ENCODE peak calls at places on chromosomes 11 and 22, in five cellular contexts. J is tibial nerve, T is mammary epithelial cell, Q is AG09309, U is IMR-90. G is an unnamed sample.
A peak's percentile ranks its signal among the peaks of the same experiment; 100 is the strongest.

GRCh38 chr11:95849087-95849825 is 59.0 kb downstream of the CEP57 start:
- DNase-seq in J (peak; percentile 64), T (peak; percentile 67), Q (no peak), U (peak; percentile 82), G (peak; percentile 79)

GRCh38 chr11:36488096-36488495 is 22.0 kb downstream of the TRAF6 start:
- DNase-seq in J (no peak), T (no peak), Q (no peak), U (no peak), G (no peak)

GRCh38 chr11:129259950-129260349 is 67.8 kb upstream of the ARHGAP32 start:
- DNase-seq in J (no peak), T (no peak), Q (no peak), U (no peak), G (no peak)

GRCh38 chr11:64018310-64018709 is 17.4 kb upstream of the FLRT1 start:
- DNase-seq in J (no peak), T (no peak), Q (no peak), U (no peak), G (no peak)

GRCh38 chr11:92340839-92341238 is 116.2 kb downstream of the FAT3 start:
- DNase-seq in J (no peak), T (peak; percentile 20), Q (no peak), U (peak; percentile 2), G (no peak)

GRCh38 chr22:41563051-41563711 is 2.4 kb downstream of the CSDC2 start:
- DNase-seq in J (no peak), T (peak; percentile 30), Q (no peak), U (peak; percentile 85), G (peak; percentile 78)

GRCh38 chr11:95443386-95443785 is 212.4 kb upstream of the SESN3 start:
- DNase-seq in J (no peak), T (no peak), Q (no peak), U (no peak), G (no peak)

GRCh38 chr11:118230088-118230487 is 5.3 kb upstream of the JAML start:
- DNase-seq in J (no peak), T (no peak), Q (no peak), U (no peak), G (no peak)

GRCh38 chr22:46681010-46681409 is 57.0 kb downstream of the CERK start:
- DNase-seq in J (no peak), T (no peak), Q (no peak), U (no peak), G (no peak)

GRCh38 chr11:64358907-64359711 is at the start of gene RPS6KA4:
- DNase-seq in J (peak; percentile 14), T (peak; percentile 71), Q (no peak), U (peak; percentile 58), G (no peak)

GRCh38 chr11:2991477-2992233 is 474 bp downstream of the NAP1L4 start:
- DNase-seq in J (no peak), T (peak; percentile 60), Q (no peak), U (peak; percentile 20), G (no peak)

GRCh38 chr11:132186699-132187098 is 816.3 kb downstream of the NTM start:
- DNase-seq in J (no peak), T (no peak), Q (no peak), U (no peak), G (no peak)

GRCh38 chr11:115665345-115665901 is 161.2 kb upstream of the CADM1 start:
- DNase-seq in J (no peak), T (no peak), Q (no peak), U (no peak), G (no peak)

GRCh38 chr11:103541186-103541795 is 432.1 kb downstream of the DYNC2H1 start:
- DNase-seq in J (no peak), T (peak; percentile 85), Q (no peak), U (no peak), G (no peak)

GRCh38 chr11:19676508-19677379 is 35.9 kb upstream of the NAV2 start:
- DNase-seq in J (no peak), T (no peak), Q (no peak), U (no peak), G (no peak)

GRCh38 chr11:27612932-27613669 is 87.2 kb downstream of the BDNF start:
- DNase-seq in J (no peak), T (no peak), Q (no peak), U (no peak), G (no peak)

GRCh38 chr11:97683733-97684132 is 1293.9 kb downstream of the JRKL start:
- DNase-seq in J (no peak), T (peak; percentile 56), Q (no peak), U (no peak), G (no peak)

GRCh38 chr22:50220603-50221409 is 20.0 kb downstream of the SELENOO start:
- DNase-seq in J (no peak), T (no peak), Q (no peak), U (no peak), G (no peak)

GRCh38 chr11:116969694-116970093 is 128.5 kb downstream of the SIK3 start:
- DNase-seq in J (no peak), T (no peak), Q (no peak), U (no peak), G (no peak)

GRCh38 chr22:19430890-19431541 is 517 bp downstream of the HIRA start:
- DNase-seq in J (no peak), T (peak; percentile 31), Q (no peak), U (peak; percentile 19), G (no peak)

GRCh38 chr11:399731-400211 is 5.8 kb downstream of the PKP3 start:
- DNase-seq in J (no peak), T (no peak), Q (no peak), U (no peak), G (no peak)

GRCh38 chr11:94139421-94139820 is 10.8 kb downstream of the PANX1 start:
- DNase-seq in J (no peak), T (no peak), Q (no peak), U (no peak), G (no peak)

GRCh38 chr11:133968300-133968699 is 11.5 kb upstream of the IGSF9B start:
- DNase-seq in J (no peak), T (no peak), Q (no peak), U (no peak), G (no peak)

GRCh38 chr11:133967599-133968238 is 11.0 kb upstream of the IGSF9B start:
- DNase-seq in J (no peak), T (no peak), Q (no peak), U (no peak), G (no peak)

GRCh38 chr11:133964946-133965632 is 8.3 kb upstream of the IGSF9B start:
- DNase-seq in J (no peak), T (peak; percentile 16), Q (peak; percentile 7), U (no peak), G (peak; percentile 99)

GRCh38 chr11:133966147-133966546 is 9.4 kb upstream of the IGSF9B start:
- DNase-seq in J (no peak), T (no peak), Q (no peak), U (no peak), G (no peak)

DNA sequence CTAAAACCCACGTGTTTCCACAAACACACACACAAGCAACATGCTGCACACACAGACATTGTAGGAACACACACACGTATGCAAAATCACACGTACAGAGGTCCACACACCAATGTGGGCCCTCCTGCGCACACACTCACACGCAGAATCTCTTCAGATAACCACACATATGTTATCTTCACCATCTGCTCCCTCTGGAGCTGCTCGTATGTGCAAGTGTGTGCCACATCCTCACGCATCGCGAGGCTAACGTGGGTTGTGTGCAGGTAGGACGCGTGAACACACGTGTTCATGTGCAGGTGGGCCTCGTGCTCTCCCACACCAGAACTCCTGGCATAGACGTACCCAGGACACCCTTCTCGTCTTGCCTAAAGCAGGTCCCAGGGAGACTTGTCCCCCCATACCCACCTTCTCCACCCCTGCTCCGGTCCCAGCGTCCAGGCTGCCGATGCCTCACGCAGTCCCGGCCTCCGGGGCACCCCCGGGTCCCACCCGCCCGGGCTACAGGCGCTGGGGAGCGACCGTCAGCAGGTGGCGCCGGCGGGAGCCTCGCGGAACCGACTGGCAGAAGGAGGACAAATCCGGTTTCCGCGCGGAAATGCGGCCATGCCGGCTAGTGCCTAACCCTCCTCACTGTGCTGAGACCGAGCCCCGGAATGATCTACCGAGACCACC is 10.3 kb upstream of the IGSF9B start:
- DNase-seq in J (no peak), T (no peak), Q (no peak), U (no peak), G (no peak)
- TF ChIP-seq CTCF in J (no peak), T (peak; percentile 15), Q (peak; percentile 29), U (peak; percentile 23), G (peak; percentile 45)

GRCh38 chr11:124738713-124739478 is 846 bp upstream of the NRGN start:
- DNase-seq in J (no peak), T (no peak), Q (no peak), U (no peak), G (no peak)

GRCh38 chr11:124736738-124737137 is 3.0 kb upstream of the NRGN start:
- DNase-seq in J (peak; percentile 47), T (no peak), Q (no peak), U (no peak), G (no peak)

GRCh38 chr11:124740277-124740882 is 638 bp downstream of the NRGN start:
- DNase-seq in J (no peak), T (peak; percentile 23), Q (no peak), U (no peak), G (no peak)

GRCh38 chr11:124737638-124738293 is 2.0 kb upstream of the NRGN start:
- DNase-seq in J (no peak), T (no peak), Q (no peak), U (no peak), G (no peak)

GRCh38 chr11:124739479-124740276 is at the start of gene NRGN:
- DNase-seq in J (peak; percentile 86), T (peak; percentile 81), Q (no peak), U (peak; percentile 82), G (peak; percentile 52)
- H3K4me3 ChIP-seq in J (peak within 1 kb of the TSS; percentile 35), T (peak within 1 kb of the TSS; percentile 52), Q (peak within 1 kb of the TSS; percentile 54), U (peak within 1 kb of the TSS; percentile 52), G (peak within 1 kb of the TSS; percentile 53)

GRCh38 chr11:65710424-65710823 is 1.6 kb upstream of the KAT5 start:
- DNase-seq in J (no peak), T (peak; percentile 6), Q (no peak), U (no peak), G (no peak)
- TF ChIP-seq CTCF in J (no peak), T (no peak), Q (no peak), U (no peak), G (no peak)

GRCh38 chr11:1530686-1531256 is 41.3 kb downstream of the DUSP8 start:
- DNase-seq in J (no peak), T (no peak), Q (no peak), U (no peak), G (no peak)

GRCh38 chr11:1533342-1533725 is 38.7 kb downstream of the DUSP8 start:
- DNase-seq in J (no peak), T (no peak), Q (no peak), U (no peak), G (no peak)

GRCh38 chr11:1531418-1531817 is 40.7 kb downstream of the DUSP8 start:
- DNase-seq in J (no peak), T (peak; percentile 58), Q (no peak), U (no peak), G (no peak)

GRCh38 chr11:1532606-1533341 is 39.3 kb downstream of the DUSP8 start:
- DNase-seq in J (no peak), T (peak; percentile 63), Q (no peak), U (no peak), G (no peak)

DNA sequence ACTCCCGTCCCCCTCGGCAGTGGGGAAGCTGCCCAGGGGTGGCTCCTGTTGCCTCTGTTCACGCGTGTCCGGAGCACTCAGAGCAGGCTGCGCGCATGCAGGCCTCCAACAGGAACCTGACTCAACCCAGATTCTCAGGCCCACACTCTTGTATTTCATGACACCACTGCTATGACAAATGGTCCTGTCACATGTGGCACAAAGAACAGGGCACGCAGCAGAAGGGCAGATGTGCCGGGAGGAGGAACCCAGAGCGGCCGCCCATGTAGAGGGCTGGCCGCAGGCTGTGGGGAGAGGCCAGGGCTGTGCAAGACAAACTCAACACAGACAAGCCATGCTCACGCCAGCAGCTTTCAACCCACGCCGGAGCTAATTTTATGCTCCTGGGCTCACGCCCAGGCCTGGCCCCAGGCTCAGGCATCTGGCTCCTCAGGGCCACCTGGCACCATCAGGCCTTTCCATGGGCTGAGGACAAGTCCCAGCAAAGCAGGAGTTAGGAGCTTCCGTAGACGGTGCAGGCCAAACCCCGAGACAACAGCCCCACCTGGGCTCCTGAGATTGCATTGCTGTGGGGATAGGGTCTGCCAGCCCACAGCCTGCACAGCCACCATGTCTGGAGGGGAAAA is 40.0 kb downstream of the DUSP8 start:
- DNase-seq in J (no peak), T (peak; percentile 79), Q (peak; percentile 5), U (no peak), G (no peak)
- H3K4me3 ChIP-seq in J (no peak overlapping the region), T (no peak overlapping the region), Q (no peak overlapping the region), U (no peak overlapping the region), G (no peak overlapping the region)

G was measured in retinal pigment epithelial cell.